ENCODE peak calls at places on chromosomes 3 and 15, in nine cellular contexts. K, G, I, D, V, X, T, H and O are unnamed samples.

GRCh38 chr3:114126461-114126860 is 52.4 kb downstream of the DRD3 start:
- DNase-seq in H (no peak), I (no peak), T (no peak), V (no peak), G (no peak), K (no peak), X (no peak), D (no peak), O (no peak)

GRCh38 chr15:71691322-71691699 is 119.0 kb upstream of the NR2E3 start:
- DNase-seq in G (no peak), H (no peak), V (no peak), K (no peak), X (no peak), D (no peak), T (no peak), I (no peak), O (no peak)

GRCh38 chr3:50126287-50127211 is 28.6 kb upstream of the SEMA3F start:
- DNase-seq in I (no peak), D (no peak), G (peak), T (no peak), K (peak), V (peak), H (no peak), X (no peak), O (no peak)

GRCh38 chr3:60461199-60461598 is 790.1 kb downstream of the FHIT start:
- DNase-seq in H (no peak), D (no peak), V (no peak), K (no peak), G (no peak), X (no peak), I (no peak), T (no peak), O (no peak)

GRCh38 chr15:23648920-23649515 is 1.4 kb upstream of the MAGEL2 start:
- DNase-seq in V (no peak), X (peak), D (no peak), G (peak), H (no peak), K (no peak), I (peak), T (peak), O (no peak)

GRCh38 chr3:188473045-188473444 is 319.1 kb downstream of the LPP start:
- DNase-seq in D (no peak), G (no peak), I (no peak), X (no peak), H (no peak), V (no peak), T (no peak), K (no peak), O (no peak)

GRCh38 chr3:77348244-77348855 is 308.5 kb downstream of the ROBO2 start:
- DNase-seq in G (no peak), I (no peak), V (no peak), X (peak), H (no peak), D (peak), K (no peak), T (no peak), O (no peak)

GRCh38 chr3:132253262-132253878 is 63.8 kb upstream of the ACP3 start:
- DNase-seq in T (peak), D (peak), X (peak), V (no peak), I (peak), G (no peak), H (no peak), K (no peak), O (no peak)

DNA sequence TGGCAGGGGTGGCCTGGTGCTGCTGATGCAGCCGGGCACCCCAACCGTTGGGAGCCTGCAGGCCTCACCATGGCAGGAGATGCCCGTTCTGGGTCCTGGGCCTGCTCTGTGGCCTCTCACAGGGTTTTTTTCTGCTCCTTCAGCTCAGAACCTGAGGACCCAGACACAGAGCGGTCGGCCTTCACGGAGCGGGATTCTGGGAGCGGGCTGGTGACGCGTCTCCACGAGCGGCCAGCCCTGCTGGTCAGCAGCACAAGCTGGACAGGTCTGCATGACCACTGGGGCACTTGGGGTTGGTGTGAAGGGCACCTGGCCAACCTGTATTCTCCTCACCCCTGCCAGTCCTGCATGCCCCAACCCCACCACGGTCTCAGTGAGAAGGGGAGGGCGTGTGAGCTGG is 10.3 kb downstream of the ALG1L2 start:
- DNase-seq in K (no peak), H (no peak), T (no peak), G (no peak), X (no peak), I (no peak), D (no peak), V (no peak), O (no peak)
- H3K27ac ChIP-seq in K (no peak), H (no peak), T (no peak), G (no peak), X (no peak), I (no peak), D (no peak), V (no peak), O (no peak)

GRCh38 chr3:174960898-174961297 is 101.8 kb downstream of the NAALADL2 start:
- DNase-seq in H (no peak), V (no peak), K (no peak), T (no peak), I (no peak), G (no peak), D (no peak), X (no peak), O (no peak)

GRCh38 chr3:174958671-174959328 is 99.7 kb downstream of the NAALADL2 start:
- DNase-seq in D (no peak), T (no peak), I (no peak), X (no peak), K (no peak), G (no peak), V (no peak), H (no peak), O (no peak)

GRCh38 chr3:174955513-174956001 is 96.4 kb downstream of the NAALADL2 start:
- DNase-seq in K (no peak), T (no peak), X (no peak), D (peak), G (no peak), V (no peak), H (no peak), I (no peak), O (no peak)

GRCh38 chr3:174957581-174958001 is 98.5 kb downstream of the NAALADL2 start:
- DNase-seq in D (no peak), I (no peak), K (no peak), X (no peak), V (no peak), G (no peak), H (no peak), T (no peak), O (no peak)

GRCh38 chr3:174957081-174957480 is 97.9 kb downstream of the NAALADL2 start:
- DNase-seq in D (no peak), K (no peak), I (no peak), H (no peak), T (no peak), X (no peak), G (no peak), V (no peak), O (no peak)
- H3K27ac ChIP-seq in D (peak), K (no peak), I (no peak), H (no peak), T (no peak), X (no peak), G (no peak), V (no peak), O (peak)

GRCh38 chr15:59022188-59022587 is 34.7 kb downstream of the RNF111 start:
- DNase-seq in H (no peak), X (no peak), T (no peak), V (no peak), K (no peak), G (no peak), D (no peak), I (no peak), O (no peak)
- H3K27ac ChIP-seq in H (no peak), X (no peak), T (no peak), V (no peak), K (no peak), G (no peak), D (no peak), I (no peak), O (no peak)

GRCh38 chr3:71491141-71491752 is 92.3 kb downstream of the FOXP1 start:
- DNase-seq in K (no peak), V (no peak), G (no peak), D (no peak), H (no peak), T (no peak), I (no peak), X (no peak), O (no peak)
- H3K27ac ChIP-seq in K (no peak), V (no peak), G (no peak), D (no peak), H (no peak), T (peak), I (no peak), X (no peak), O (no peak)

GRCh38 chr3:38095687-38096483 is 41.0 kb downstream of the ACAA1 start:
- DNase-seq in G (no peak), K (no peak), T (no peak), V (no peak), H (no peak), I (no peak), D (no peak), X (no peak), O (no peak)

GRCh38 chr3:38097446-38098375 is 39.2 kb downstream of the ACAA1 start:
- DNase-seq in K (no peak), X (no peak), H (no peak), V (no peak), T (no peak), D (no peak), I (no peak), G (no peak), O (no peak)

GRCh38 chr3:38094999-38095398 is 41.9 kb downstream of the ACAA1 start:
- DNase-seq in X (no peak), V (no peak), D (no peak), I (no peak), G (no peak), H (no peak), K (no peak), T (no peak), O (no peak)

GRCh38 chr3:38099518-38099917 is 37.4 kb downstream of the ACAA1 start:
- DNase-seq in X (no peak), K (no peak), V (no peak), D (no peak), T (no peak), H (no peak), I (no peak), G (no peak), O (no peak)

DNA sequence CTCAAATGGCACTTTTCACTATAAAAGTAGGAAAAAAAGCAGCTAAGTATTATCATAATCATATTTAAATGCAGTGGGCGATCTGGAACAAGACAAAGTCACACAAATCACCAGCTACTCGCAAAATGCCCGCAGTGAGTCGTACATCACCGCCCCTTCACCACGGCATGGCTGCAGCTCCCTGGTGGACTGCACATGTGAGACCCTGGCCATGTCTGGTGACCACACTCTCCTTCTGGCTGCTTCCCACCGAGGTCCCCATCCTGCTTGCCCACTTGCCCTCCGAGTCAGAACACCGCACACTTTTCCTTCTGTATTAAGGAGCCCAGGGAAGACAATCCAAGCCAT is 38.6 kb downstream of the ACAA1 start:
- DNase-seq in T (no peak), K (no peak), D (no peak), I (no peak), V (no peak), X (no peak), H (no peak), G (no peak), O (no peak)
- H3K27ac ChIP-seq in T (no peak), K (no peak), D (no peak), I (no peak), V (no peak), X (no peak), H (no peak), G (no peak), O (no peak)